ENCODE peak calls at places on chromosomes 13 and 19, in five cellular contexts. One of them, this sample, is unnamed.

GRCh38 chr13:21657538-21657937 is 13.3 kb upstream of the FGF9 start:
- DNase-seq in COR-L47: no peak
- DNase-seq in effector memory CD4-positive, alpha-beta T cell: no peak
- DNase-seq in stimulated activated CD8-positive, alpha-beta memory T cell treated with anti-CD3 and anti-CD28 coated beads, Interleukin-4, amount 100 ng/mL, for 4 hours: no peak
- DNase-seq in AML-193: no peak
- DNase-seq in this sample: no peak

GRCh38 chr19:33373701-33374405 is at the start of gene CEBPG:
- DNase-seq in AML-193: no peak
- DNase-seq in stimulated activated CD8-positive, alpha-beta memory T cell treated with anti-CD3 and anti-CD28 coated beads, Interleukin-4, amount 100 ng/mL, for 4 hours: no peak
- DNase-seq in effector memory CD4-positive, alpha-beta T cell: peak
- DNase-seq in COR-L47: peak
- DNase-seq in this sample: peak

GRCh38 chr13:92896842-92897241 is 329.8 kb upstream of the GPC6 start:
- DNase-seq in AML-193: no peak
- DNase-seq in COR-L47: peak
- DNase-seq in effector memory CD4-positive, alpha-beta T cell: no peak
- DNase-seq in stimulated activated CD8-positive, alpha-beta memory T cell treated with anti-CD3 and anti-CD28 coated beads, Interleukin-4, amount 100 ng/mL, for 4 hours: no peak
- DNase-seq in this sample: no peak

GRCh38 chr19:41965127-41965526 is 6.0 kb upstream of the RABAC1 start:
- DNase-seq in effector memory CD4-positive, alpha-beta T cell: no peak
- DNase-seq in AML-193: no peak
- DNase-seq in stimulated activated CD8-positive, alpha-beta memory T cell treated with anti-CD3 and anti-CD28 coated beads, Interleukin-4, amount 100 ng/mL, for 4 hours: no peak
- DNase-seq in COR-L47: no peak
- DNase-seq in this sample: no peak

GRCh38 chr13:25218011-25218410 is 45.9 kb upstream of the AMER2 start:
- DNase-seq in COR-L47: no peak
- DNase-seq in AML-193: peak
- DNase-seq in stimulated activated CD8-positive, alpha-beta memory T cell treated with anti-CD3 and anti-CD28 coated beads, Interleukin-4, amount 100 ng/mL, for 4 hours: no peak
- DNase-seq in effector memory CD4-positive, alpha-beta T cell: no peak
- DNase-seq in this sample: no peak

GRCh38 chr19:17944301-17944700 is 11.5 kb downstream of the CCDC124 start:
- DNase-seq in COR-L47: no peak
- DNase-seq in effector memory CD4-positive, alpha-beta T cell: no peak
- DNase-seq in AML-193: no peak
- DNase-seq in stimulated activated CD8-positive, alpha-beta memory T cell treated with anti-CD3 and anti-CD28 coated beads, Interleukin-4, amount 100 ng/mL, for 4 hours: no peak
- DNase-seq in this sample: no peak

GRCh38 chr19:55802281-55802680 is 29.5 kb downstream of the NLRP11 start:
- DNase-seq in stimulated activated CD8-positive, alpha-beta memory T cell treated with anti-CD3 and anti-CD28 coated beads, Interleukin-4, amount 100 ng/mL, for 4 hours: no peak
- DNase-seq in COR-L47: no peak
- DNase-seq in effector memory CD4-positive, alpha-beta T cell: no peak
- DNase-seq in AML-193: no peak
- DNase-seq in this sample: no peak

GRCh38 chr13:50594276-50594970 is 249.1 kb downstream of the DLEU7 start:
- DNase-seq in COR-L47: no peak
- DNase-seq in AML-193: peak
- DNase-seq in stimulated activated CD8-positive, alpha-beta memory T cell treated with anti-CD3 and anti-CD28 coated beads, Interleukin-4, amount 100 ng/mL, for 4 hours: no peak
- DNase-seq in effector memory CD4-positive, alpha-beta T cell: no peak
- DNase-seq in this sample: no peak

GRCh38 chr13:20706661-20707060 is 3.2 kb downstream of the IL17D start:
- DNase-seq in AML-193: no peak
- DNase-seq in COR-L47: no peak
- DNase-seq in effector memory CD4-positive, alpha-beta T cell: no peak
- DNase-seq in stimulated activated CD8-positive, alpha-beta memory T cell treated with anti-CD3 and anti-CD28 coated beads, Interleukin-4, amount 100 ng/mL, for 4 hours: no peak
- DNase-seq in this sample: no peak

GRCh38 chr13:45178349-45179142 is 22.3 kb downstream of the KCTD4 start:
- DNase-seq in effector memory CD4-positive, alpha-beta T cell: no peak
- DNase-seq in AML-193: no peak
- DNase-seq in COR-L47: no peak
- DNase-seq in stimulated activated CD8-positive, alpha-beta memory T cell treated with anti-CD3 and anti-CD28 coated beads, Interleukin-4, amount 100 ng/mL, for 4 hours: no peak
- DNase-seq in this sample: no peak

GRCh38 chr19:44626067-44626624 is 12.8 kb downstream of the IGSF23 start:
- DNase-seq in COR-L47: no peak
- DNase-seq in stimulated activated CD8-positive, alpha-beta memory T cell treated with anti-CD3 and anti-CD28 coated beads, Interleukin-4, amount 100 ng/mL, for 4 hours: no peak
- DNase-seq in effector memory CD4-positive, alpha-beta T cell: no peak
- DNase-seq in AML-193: no peak
- DNase-seq in this sample: no peak

GRCh38 chr13:90890435-90890834 is 457.1 kb upstream of the MIR17HG start:
- DNase-seq in AML-193: no peak
- DNase-seq in effector memory CD4-positive, alpha-beta T cell: no peak
- DNase-seq in stimulated activated CD8-positive, alpha-beta memory T cell treated with anti-CD3 and anti-CD28 coated beads, Interleukin-4, amount 100 ng/mL, for 4 hours: no peak
- DNase-seq in COR-L47: no peak
- DNase-seq in this sample: no peak

GRCh38 chr19:19514215-19514633 is 1.1 kb downstream of the TSSK6 start:
- DNase-seq in AML-193: no peak
- DNase-seq in effector memory CD4-positive, alpha-beta T cell: no peak
- DNase-seq in stimulated activated CD8-positive, alpha-beta memory T cell treated with anti-CD3 and anti-CD28 coated beads, Interleukin-4, amount 100 ng/mL, for 4 hours: no peak
- DNase-seq in COR-L47: no peak
- DNase-seq in this sample: no peak

GRCh38 chr19:19552811-19553210 is 14.7 kb downstream of the CILP2 start:
- DNase-seq in stimulated activated CD8-positive, alpha-beta memory T cell treated with anti-CD3 and anti-CD28 coated beads, Interleukin-4, amount 100 ng/mL, for 4 hours: no peak
- DNase-seq in COR-L47: no peak
- DNase-seq in effector memory CD4-positive, alpha-beta T cell: no peak
- DNase-seq in AML-193: peak
- DNase-seq in this sample: no peak

GRCh38 chr13:45464141-45464686 is 525 bp upstream of the COG3 start:
- DNase-seq in stimulated activated CD8-positive, alpha-beta memory T cell treated with anti-CD3 and anti-CD28 coated beads, Interleukin-4, amount 100 ng/mL, for 4 hours: no peak
- DNase-seq in COR-L47: no peak
- DNase-seq in effector memory CD4-positive, alpha-beta T cell: no peak
- DNase-seq in AML-193: no peak
- DNase-seq in this sample: no peak

GRCh38 chr19:55044771-55045716 is 7.0 kb upstream of the GP6 start:
- DNase-seq in AML-193: no peak
- DNase-seq in stimulated activated CD8-positive, alpha-beta memory T cell treated with anti-CD3 and anti-CD28 coated beads, Interleukin-4, amount 100 ng/mL, for 4 hours: no peak
- DNase-seq in COR-L47: no peak
- DNase-seq in effector memory CD4-positive, alpha-beta T cell: no peak
- DNase-seq in this sample: no peak

GRCh38 chr13:97113231-97114001 is 108.7 kb upstream of the MBNL2 start:
- DNase-seq in COR-L47: peak
- DNase-seq in effector memory CD4-positive, alpha-beta T cell: no peak
- DNase-seq in stimulated activated CD8-positive, alpha-beta memory T cell treated with anti-CD3 and anti-CD28 coated beads, Interleukin-4, amount 100 ng/mL, for 4 hours: no peak
- DNase-seq in AML-193: no peak
- DNase-seq in this sample: no peak

GRCh38 chr13:36353001-36353400 is 6.8 kb upstream of the SPART start:
- DNase-seq in COR-L47: no peak
- DNase-seq in effector memory CD4-positive, alpha-beta T cell: no peak
- DNase-seq in stimulated activated CD8-positive, alpha-beta memory T cell treated with anti-CD3 and anti-CD28 coated beads, Interleukin-4, amount 100 ng/mL, for 4 hours: no peak
- DNase-seq in AML-193: no peak
- DNase-seq in this sample: no peak

GRCh38 chr13:109859216-109859835 is 72.9 kb upstream of the IRS2 start:
- DNase-seq in COR-L47: no peak
- DNase-seq in AML-193: no peak
- DNase-seq in effector memory CD4-positive, alpha-beta T cell: no peak
- DNase-seq in stimulated activated CD8-positive, alpha-beta memory T cell treated with anti-CD3 and anti-CD28 coated beads, Interleukin-4, amount 100 ng/mL, for 4 hours: no peak
- DNase-seq in this sample: no peak

GRCh38 chr19:48481191-48481500 is 12.0 kb downstream of the CYTH2 start:
- DNase-seq in effector memory CD4-positive, alpha-beta T cell: no peak
- DNase-seq in COR-L47: no peak
- DNase-seq in stimulated activated CD8-positive, alpha-beta memory T cell treated with anti-CD3 and anti-CD28 coated beads, Interleukin-4, amount 100 ng/mL, for 4 hours: no peak
- DNase-seq in AML-193: no peak
- DNase-seq in this sample: no peak